ENCODE peak calls at places on chromosomes 16 and 17, in five cellular contexts. O is CD8-positive, alpha-beta memory T cell; Y is H7; W is left ventricle myocardium inferior; J is Panc1. R is an unnamed sample. For H3K36me3, the result is how much of the 10 kb centered on the place peaks cover.

GRCh38 chr17:44045493-44045892 is 21.0 kb downstream of the LSM12 start:
- DNase-seq in O (no peak), Y (no peak), W (no peak), J (no peak), R (no peak)

GRCh38 chr17:19361975-19362292 is 589 bp downstream of the B9D1 start:
- DNase-seq in O (no peak), Y (no peak), W (no peak), J (no peak), R (no peak)

GRCh38 chr17:45006927-45007461 is 38.9 kb upstream of the C1QL1 start:
- DNase-seq in O (no peak), Y (peak), W (no peak), J (no peak), R (no peak)

GRCh38 chr16:78240459-78241222 is 141.2 kb downstream of the WWOX start:
- DNase-seq in O (no peak), Y (peak), W (no peak), J (no peak), R (no peak)

GRCh38 chr16:14492614-14493013 is 137.4 kb downstream of the PARN start:
- DNase-seq in O (no peak), Y (no peak), W (no peak), J (no peak), R (no peak)

GRCh38 chr16:11446566-11447119 is 101.4 kb downstream of the RMI2 start:
- DNase-seq in O (no peak), Y (no peak), W (no peak), J (no peak), R (no peak)

GRCh38 chr17:17613708-17614114 is 22.2 kb upstream of the PEMT start:
- DNase-seq in O (peak), Y (peak), W (no peak), J (peak), R (peak)

GRCh38 chr17:21522755-21523154 is 146.6 kb downstream of the KCNJ12 start:
- DNase-seq in O (no peak), Y (no peak), W (no peak), J (no peak), R (no peak)

GRCh38 chr16:81137012-81137335 is 40.8 kb upstream of the GCSH start:
- DNase-seq in O (no peak), Y (no peak), W (no peak), J (no peak), R (no peak)

GRCh38 chr17:33038740-33039139 is 47.1 kb downstream of the SPACA3 start:
- DNase-seq in O (no peak), Y (peak), W (no peak), J (no peak), R (peak)

GRCh38 chr17:30344283-30345088 is 10.6 kb upstream of the TMIGD1 start:
- DNase-seq in O (no peak), Y (no peak), W (peak), J (no peak), R (no peak)

GRCh38 chr16:79628501-79628975 is 28.0 kb upstream of the MAF start:
- DNase-seq in O (no peak), Y (no peak), W (no peak), J (no peak), R (no peak)

GRCh38 chr16:53714080-53715050 is 10.4 kb downstream of the FTO start:
- DNase-seq in O (no peak), Y (no peak), W (no peak), J (no peak), R (no peak)

GRCh38 chr16:3004319-3004718 is 8.4 kb upstream of the CLDN9 start:
- DNase-seq in O (no peak), Y (peak), W (no peak), J (no peak), R (no peak)

GRCh38 chr17:38568274-38568673 is 37.5 kb downstream of the SRCIN1 start:
- DNase-seq in O (no peak), Y (peak), W (no peak), J (no peak), R (no peak)

GRCh38 chr17:34665803-34666763 is 86.7 kb downstream of the TMEM132E start:
- DNase-seq in O (no peak), Y (peak), W (no peak), J (no peak), R (peak)

GRCh38 chr16:49706620-49707355 is 149.1 kb downstream of the ZNF423 start:
- DNase-seq in O (no peak), Y (no peak), W (no peak), J (no peak), R (no peak)

GRCh38 chr16:15640966-15641365 is 2.0 kb downstream of the MARF1 start:
- DNase-seq in O (no peak), Y (no peak), W (no peak), J (no peak), R (no peak)

GRCh38 chr17:12987120-12987519 is 30.7 kb downstream of the ELAC2 start:
- DNase-seq in O (no peak), Y (peak), W (no peak), J (no peak), R (no peak)

GRCh38 chr16:85157813-85158701 is 45.8 kb upstream of the CIBAR2 start:
- DNase-seq in O (no peak), Y (peak), W (no peak), J (no peak), R (peak)

GRCh38 chr17:57408064-57408811 is 151.9 kb downstream of the MSI2 start:
- DNase-seq in O (no peak), Y (peak), W (no peak), J (no peak), R (no peak)

GRCh38 chr17:50317121-50317520 is 28.8 kb upstream of the XYLT2 start:
- DNase-seq in O (no peak), Y (no peak), W (no peak), J (no peak), R (no peak)

GRCh38 chr17:59506907-59507726 is 58.3 kb upstream of the DHX40 start:
- DNase-seq in O (no peak), Y (no peak), W (no peak), J (no peak), R (no peak)

GRCh38 chr17:1557355-1558095 is 5.1 kb downstream of the PITPNA start:
- DNase-seq in O (no peak), Y (no peak), W (no peak), J (no peak), R (no peak)

GRCh38 chr16:79801550-79802090 is 201.1 kb upstream of the MAF start:
- DNase-seq in O (no peak), Y (no peak), W (no peak), J (no peak), R (no peak)

GRCh38 chr17:60356947-60357346 is 35.0 kb downstream of the USP32 start:
- DNase-seq in O (no peak), Y (no peak), W (no peak), J (no peak), R (no peak)

GRCh38 chr16:52997922-52998321 is 54.8 kb downstream of the CHD9NB start:
- DNase-seq in O (no peak), Y (no peak), W (no peak), J (no peak), R (no peak)

GRCh38 chr17:42313773-42314566 is 25.7 kb downstream of the STAT5A start:
- DNase-seq in O (no peak), Y (no peak), W (no peak), J (no peak), R (no peak)
- H3K36me3 ChIP-seq in O (under half), Y (under half), W (half or more), J (under half), R (under half)

GRCh38 chr16:83781-84615 is 6.0 kb downstream of the MPG start:
- DNase-seq in O (no peak), Y (no peak), W (no peak), J (no peak), R (no peak)

GRCh38 chr16:84718-85452 is 6.9 kb downstream of the MPG start:
- DNase-seq in O (no peak), Y (no peak), W (peak), J (peak), R (no peak)

GRCh38 chr16:85453-85782 is 7.4 kb downstream of the MPG start:
- DNase-seq in O (no peak), Y (no peak), W (no peak), J (no peak), R (no peak)

GRCh38 chr16:86483-86952 is 8.5 kb downstream of the MPG start:
- DNase-seq in O (no peak), Y (no peak), W (no peak), J (no peak), R (no peak)

GRCh38 chr16:85865-86264 is 7.8 kb downstream of the MPG start:
- DNase-seq in O (no peak), Y (no peak), W (no peak), J (no peak), R (no peak)
- H3K36me3 ChIP-seq in O (under half), Y (under half), W (half or more), J (under half), R (under half)

GRCh38 chr16:69494993-69495392 is 70.6 kb downstream of the CYB5B start:
- DNase-seq in O (peak), Y (peak), W (no peak), J (no peak), R (peak)
- H3K36me3 ChIP-seq in O (under half), Y (under half), W (under half), J (under half), R (under half)

DNA sequence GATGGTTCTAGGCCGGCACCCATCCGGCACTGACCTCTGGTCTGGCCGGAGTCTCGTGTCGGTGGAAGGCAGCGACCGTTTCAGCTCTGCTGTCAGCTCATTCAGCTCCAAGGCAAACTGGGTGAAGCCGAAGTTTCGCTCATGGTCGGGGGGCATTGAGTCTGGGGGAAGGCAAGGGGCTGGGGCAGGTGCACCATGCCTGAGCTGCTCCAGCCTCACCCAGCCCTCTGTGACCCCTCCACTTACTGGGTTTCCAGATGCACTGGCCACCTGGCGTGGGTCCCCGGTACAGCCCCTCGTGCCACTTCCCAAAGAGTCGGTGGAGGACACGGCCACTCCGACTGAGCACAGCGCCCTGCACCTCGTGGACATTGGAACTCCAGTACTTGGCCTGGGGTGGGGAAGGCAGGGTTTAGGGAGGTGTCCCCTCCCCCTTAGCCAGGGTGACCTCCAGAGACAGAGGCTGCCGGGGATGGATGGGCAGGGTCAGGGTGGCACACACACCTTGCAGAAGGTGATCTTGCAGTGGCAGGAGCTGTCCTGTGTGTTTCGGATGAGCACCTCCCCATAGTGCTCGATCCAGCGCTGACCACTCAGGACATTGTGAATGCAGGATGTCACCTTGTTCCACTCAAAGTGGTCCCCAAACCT is 12.6 kb downstream of the OSBPL7 start:
- DNase-seq in O (no peak), Y (no peak), W (no peak), J (no peak), R (no peak)
- H3K36me3 ChIP-seq in O (under half), Y (under half), W (under half), J (under half), R (under half)

DNA sequence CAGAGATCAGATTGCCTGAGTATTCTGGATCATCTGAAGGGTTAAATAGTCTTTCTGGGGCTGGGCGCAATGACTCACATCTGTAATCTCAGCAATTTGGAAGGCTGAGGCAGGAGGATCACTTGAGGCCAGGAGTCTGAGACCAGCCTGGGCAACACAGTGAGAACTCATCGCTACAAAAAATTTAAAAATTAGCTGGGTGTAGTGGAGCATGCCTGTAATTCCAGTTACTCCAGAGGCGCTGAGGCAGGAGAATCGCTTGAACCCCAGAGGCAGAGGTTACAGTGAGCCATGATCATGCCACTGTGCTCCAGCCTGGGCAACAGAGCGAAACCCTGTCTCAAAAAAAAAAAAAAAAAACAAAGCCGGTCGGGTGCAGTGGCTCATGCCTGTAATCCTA is 15.7 kb downstream of the MVP start:
- DNase-seq in O (no peak), Y (no peak), W (no peak), J (no peak), R (no peak)
- H3K36me3 ChIP-seq in O (under half), Y (under half), W (half or more), J (under half), R (under half)

R was measured in iPS DF 6.9.